ENCODE peak calls at places on chromosome 13, in nine cellular contexts. L is heart right ventricle, U is fibroblast of the aortic adventitia, F is B cell, I is Peyer's patch, Y is brain microvascular endothelial cell, N is suprapubic skin, C is lower lobe of right lung, O is SK-N-SH. T is an unnamed sample.
A peak's percentile ranks its signal among the peaks of the same experiment; 100 is the strongest.

GRCh38 chr13:43475135-43475534 is 311.6 kb downstream of the ENOX1 start:
- DNase-seq in Y (no peak), I (no peak), N (no peak), L (no peak), O (no peak), U (peak; percentile 54), C (no peak), F (no peak), T (no peak)

GRCh38 chr13:114065926-114066774 is 66.3 kb downstream of the RASA3 start:
- DNase-seq in U (no peak), I (peak; percentile 77), F (no peak), N (no peak), Y (no peak), O (no peak), C (peak; percentile 51), L (peak; percentile 38), T (no peak)

GRCh38 chr13:107028751-107029150 is 460.8 kb upstream of the ARGLU1 start:
- DNase-seq in N (no peak), O (no peak), C (no peak), F (no peak), L (no peak), U (no peak), I (no peak), Y (no peak), T (no peak)

GRCh38 chr13:70527553-70527952 is 419.3 kb upstream of the KLHL1 start:
- DNase-seq in I (no peak), L (no peak), O (peak; percentile 40), F (no peak), Y (no peak), N (no peak), C (no peak), U (no peak), T (no peak)

GRCh38 chr13:41244555-41244954 is 18.8 kb downstream of the MTRF1 start:
- DNase-seq in I (no peak), U (no peak), C (no peak), F (no peak), N (no peak), O (no peak), Y (peak; percentile 17), L (no peak), T (no peak)

GRCh38 chr13:100881291-100881864 is 206.8 kb upstream of the TMTC4 start:
- DNase-seq in F (no peak), L (no peak), C (no peak), I (no peak), O (peak; percentile 49), U (no peak), Y (no peak), N (no peak), T (no peak)

GRCh38 chr13:66033924-66034323 is 1196.2 kb downstream of the PCDH9 start:
- DNase-seq in N (no peak), C (no peak), F (no peak), O (no peak), U (no peak), L (no peak), Y (no peak), I (no peak), T (no peak)

GRCh38 chr13:99191336-99191899 is 9.2 kb upstream of the UBAC2 start:
- DNase-seq in L (no peak), Y (no peak), U (no peak), O (no peak), N (no peak), I (no peak), C (no peak), F (no peak), T (no peak)

GRCh38 chr13:24267283-24267682 is 42.1 kb upstream of the C1QTNF9 start:
- DNase-seq in U (peak; percentile 65), N (no peak), O (no peak), Y (no peak), L (peak; percentile 27), I (peak; percentile 43), F (no peak), C (no peak), T (no peak)

GRCh38 chr13:26991508-26992181 is 180.0 kb downstream of the USP12 start:
- DNase-seq in C (no peak), Y (no peak), L (no peak), F (no peak), I (no peak), U (no peak), O (no peak), N (peak; percentile 57), T (no peak)

GRCh38 chr13:80339841-80340642 is 884 bp downstream of the SPRY2 start:
- DNase-seq in C (peak; percentile 69), I (peak; percentile 21), O (peak; percentile 60), F (peak; percentile 41), Y (peak; percentile 23), L (peak; percentile 56), U (peak; percentile 51), N (peak; percentile 82), T (peak; percentile 6)

GRCh38 chr13:80340643-80341097 is 256 bp downstream of the SPRY2 start:
- DNase-seq in F (peak; percentile 60), N (no peak), O (no peak), L (peak; percentile 53), I (no peak), Y (peak; percentile 41), C (peak; percentile 60), U (peak; percentile 73), T (peak; percentile 61)

GRCh38 chr13:80342541-80343371 is 1.8 kb upstream of the SPRY2 start:
- DNase-seq in Y (peak; percentile 65), N (peak; percentile 90), O (peak; percentile 84), L (peak; percentile 86), C (peak; percentile 92), I (peak; percentile 52), U (peak; percentile 73), F (peak; percentile 80), T (peak; percentile 67)

GRCh38 chr13:80341771-80342271 is 895 bp upstream of the SPRY2 start:
- DNase-seq in O (peak; percentile 80), Y (peak; percentile 40), F (peak; percentile 36), N (no peak), I (no peak), L (peak; percentile 64), C (peak; percentile 76), U (peak; percentile 60), T (no peak)

DNA sequence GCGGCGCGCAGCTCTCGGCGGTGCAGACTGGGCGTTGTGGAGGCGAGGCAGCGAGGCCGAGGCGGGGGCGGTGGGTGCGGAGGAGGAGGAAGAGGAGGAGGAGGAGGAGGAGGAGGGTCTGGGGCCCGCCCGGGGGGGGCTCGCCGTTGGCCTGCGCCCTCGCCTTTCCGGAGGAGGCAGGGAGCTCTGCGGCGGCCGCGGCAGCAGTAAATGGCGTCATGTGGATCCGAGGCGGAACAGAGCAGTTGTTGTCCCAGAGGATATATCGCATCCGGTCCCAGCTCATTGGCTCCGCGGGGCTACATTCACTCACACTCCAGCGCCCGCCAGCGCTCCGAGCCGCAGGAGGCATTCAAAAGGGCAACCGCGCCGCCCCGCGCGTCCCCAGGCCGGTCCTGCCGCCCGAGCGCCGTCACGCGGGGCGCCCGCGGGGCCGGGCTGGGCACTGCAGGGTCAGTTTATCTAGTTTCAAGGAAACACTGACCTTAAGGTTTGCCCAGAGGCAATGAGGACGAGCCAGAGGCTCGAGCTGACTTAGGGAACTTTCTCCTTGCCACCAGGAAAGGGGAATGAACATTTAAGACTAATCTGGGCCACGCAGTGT is at the start of gene SPRY2:
- DNase-seq in C (peak; percentile 95), N (peak; percentile 97), L (peak; percentile 94), Y (peak; percentile 97), F (peak; percentile 62), I (peak; percentile 65), O (peak; percentile 92), U (peak; percentile 96), T (peak; percentile 97)
- TF ChIP-seq CTCF in C (peak; percentile 36), N (no peak), L (no peak), Y (no peak), F (no peak), I (no peak), O (peak; percentile 34), U (no peak), T (peak; percentile 34)

GRCh38 chr13:77337159-77337558 is 10.3 kb upstream of the MYCBP2 start:
- DNase-seq in O (no peak), I (no peak), Y (no peak), N (no peak), L (no peak), F (no peak), C (no peak), U (no peak), T (no peak)
- TF ChIP-seq CTCF in O (no peak), I (no peak), Y (no peak), N (no peak), L (no peak), F (no peak), C (no peak), U (no peak), T (no peak)

GRCh38 chr13:72527333-72527732 is 200.1 kb downstream of the MZT1 start:
- DNase-seq in Y (no peak), L (no peak), F (no peak), U (no peak), I (no peak), O (no peak), N (no peak), C (no peak), T (no peak)
- TF ChIP-seq CTCF in Y (no peak), L (no peak), F (no peak), U (no peak), I (no peak), O (no peak), N (no peak), C (no peak), T (no peak)

DNA sequence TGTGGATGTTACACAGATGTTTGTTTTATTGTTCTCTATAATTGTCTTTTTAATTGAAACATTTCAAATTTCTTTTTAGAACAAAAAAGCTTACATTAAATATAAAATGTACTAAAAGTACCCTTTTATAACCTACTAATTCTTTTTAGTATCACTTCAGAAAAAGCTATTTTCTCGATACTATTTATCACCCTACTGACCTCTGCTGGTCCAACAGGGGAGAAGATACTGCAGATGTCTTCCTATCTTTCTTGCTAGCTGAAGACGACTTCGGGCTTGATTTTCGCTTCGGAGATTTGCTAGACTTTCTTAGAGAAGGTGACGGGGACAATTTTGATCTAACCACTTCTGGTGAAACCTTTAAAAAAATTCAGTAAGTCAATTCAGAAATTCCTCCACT is 42.4 kb downstream of the ZC3H13 start:
- DNase-seq in U (peak; percentile 2), N (no peak), Y (no peak), F (no peak), L (no peak), I (no peak), C (no peak), O (peak; percentile 12), T (no peak)
- TF ChIP-seq CTCF in U (peak; percentile 39), N (no peak), Y (peak; percentile 51), F (no peak), L (no peak), I (no peak), C (no peak), O (peak; percentile 59), T (peak; percentile 62)

GRCh38 chr13:97588993-97589392 is 155.0 kb downstream of the RAP2A start:
- DNase-seq in I (no peak), O (no peak), N (no peak), Y (no peak), F (no peak), C (no peak), U (no peak), L (no peak), T (no peak)
- TF ChIP-seq CTCF in I (no peak), O (no peak), N (no peak), Y (peak; percentile 18), F (no peak), C (no peak), U (no peak), L (no peak), T (peak; percentile 7)

GRCh38 chr13:31891472-31891871 is 140.1 kb upstream of the FRY start:
- DNase-seq in L (no peak), U (peak; percentile 25), F (no peak), Y (no peak), I (no peak), N (no peak), C (no peak), O (no peak), T (no peak)
- TF ChIP-seq CTCF in L (no peak), U (no peak), F (no peak), Y (no peak), I (no peak), N (no peak), C (no peak), O (no peak), T (no peak)

GRCh38 chr13:31090096-31090495 is 71.6 kb downstream of the HSPH1 start:
- DNase-seq in U (no peak), C (no peak), L (no peak), N (peak; percentile 35), O (no peak), I (no peak), F (no peak), Y (no peak), T (no peak)
- TF ChIP-seq CTCF in U (no peak), C (no peak), L (no peak), N (no peak), O (no peak), I (no peak), F (no peak), Y (no peak), T (no peak)

T was measured in HFFc6.